ENCODE peak calls at places on chromosomes 3 and 15, in four cellular contexts. C is heart left ventricle, I is PC-3, B is psoas muscle. R is an unnamed sample. For H3K4me1, the result is how much of the 10 kb centered on the place peaks cover.

GRCh38 chr15:91182096-91182495 is 82.0 kb downstream of the SV2B start:
- DNase-seq in C (no peak), B (no peak), I (no peak), R (no peak)

GRCh38 chr15:53710906-53711305 is 48.6 kb downstream of the WDR72 start:
- DNase-seq in I (no peak), B (no peak), C (no peak), R (no peak)

GRCh38 chr3:184811034-184811433 is 932 bp upstream of the VPS8 start:
- DNase-seq in B (no peak), I (no peak), C (no peak), R (no peak)

GRCh38 chr3:13136426-13136825 is 63.2 kb upstream of the IQSEC1 start:
- DNase-seq in C (no peak), I (no peak), B (no peak), R (no peak)

GRCh38 chr3:131009698-131010097 is 16.9 kb downstream of the ASTE1 start:
- DNase-seq in I (no peak), C (no peak), B (no peak), R (no peak)

GRCh38 chr3:138824114-138824506 is 10.6 kb downstream of the PIK3CB start:
- DNase-seq in C (no peak), I (peak), B (no peak), R (no peak)

GRCh38 chr15:50181983-50182232 is at the start of gene SLC27A2:
- DNase-seq in I (peak), C (peak), B (peak), R (no peak)

GRCh38 chr3:16060358-16060852 is 114.1 kb upstream of the GALNT15 start:
- DNase-seq in I (peak), C (no peak), B (peak), R (peak)

GRCh38 chr3:38459499-38460048 is 5.9 kb downstream of the ACVR2B start:
- DNase-seq in B (no peak), C (no peak), I (no peak), R (no peak)

GRCh38 chr3:109773006-109773405 is 435.7 kb upstream of the DPPA4 start:
- DNase-seq in B (no peak), C (no peak), I (no peak), R (no peak)

GRCh38 chr3:85862893-85863455 is 904.2 kb downstream of the CADM2 start:
- DNase-seq in I (no peak), C (no peak), B (no peak), R (no peak)

GRCh38 chr15:62758126-62758951 is 284.2 kb upstream of the TPM1 start:
- DNase-seq in B (peak), I (peak), C (no peak), R (no peak)

GRCh38 chr15:58147151-58147550 is 9.0 kb downstream of the AQP9 start:
- DNase-seq in B (no peak), I (no peak), C (no peak), R (no peak)

GRCh38 chr3:197926418-197926817 is 23.6 kb upstream of the RPL35A start:
- DNase-seq in C (no peak), I (no peak), B (no peak), R (no peak)

GRCh38 chr3:40044487-40044886 is 235.1 kb downstream of the MYRIP start:
- DNase-seq in B (no peak), C (no peak), I (no peak), R (no peak)

GRCh38 chr3:169104541-169104940 is 559.0 kb downstream of the MECOM start:
- DNase-seq in C (no peak), I (peak), B (no peak), R (no peak)

GRCh38 chr15:56250626-56251025 is 6.9 kb upstream of the RFX7 start:
- DNase-seq in I (no peak), B (no peak), C (no peak), R (no peak)

GRCh38 chr3:142224482-142225072 is 808 bp downstream of the GK5 start:
- DNase-seq in B (no peak), C (no peak), I (no peak), R (no peak)

GRCh38 chr3:110419571-110419970 is 652.0 kb upstream of the NECTIN3 start:
- DNase-seq in C (no peak), B (no peak), I (peak), R (no peak)

GRCh38 chr3:48652923-48653715 is 9.6 kb downstream of the CELSR3 start:
- DNase-seq in C (no peak), I (no peak), B (no peak), R (no peak)

GRCh38 chr3:15958692-15959433 is 161.1 kb upstream of the ANKRD28 start:
- DNase-seq in B (no peak), C (no peak), I (no peak), R (no peak)

GRCh38 chr3:13054705-13055285 is 18.4 kb downstream of the IQSEC1 start:
- DNase-seq in B (no peak), C (peak), I (no peak), R (no peak)

GRCh38 chr3:29071077-29071634 is 209.7 kb upstream of the RBMS3 start:
- DNase-seq in C (no peak), I (no peak), B (no peak), R (no peak)

GRCh38 chr3:30343861-30344260 is 262.5 kb upstream of the TGFBR2 start:
- DNase-seq in B (no peak), I (peak), C (no peak), R (no peak)

GRCh38 chr15:49688135-49688790 is 67.4 kb downstream of the DTWD1 start:
- DNase-seq in I (no peak), B (no peak), C (no peak), R (no peak)

GRCh38 chr15:30917013-30917412 is 13.3 kb downstream of the FAN1 start:
- DNase-seq in I (no peak), C (no peak), B (no peak), R (no peak)

GRCh38 chr15:66751579-66751978 is 49.5 kb downstream of the SMAD6 start:
- DNase-seq in C (no peak), I (peak), B (no peak), R (no peak)

GRCh38 chr15:81107889-81108288 is 26.2 kb upstream of the CFAP161 start:
- DNase-seq in C (no peak), I (no peak), B (no peak), R (no peak)

GRCh38 chr3:27271890-27272289 is 97.3 kb downstream of the NEK10 start:
- DNase-seq in C (no peak), I (no peak), B (no peak), R (no peak)

GRCh38 chr3:119293761-119294401 is at the start of gene ARHGAP31:
- DNase-seq in I (peak), C (peak), B (peak), R (peak)

GRCh38 chr3:150751781-150752263 is 11.1 kb downstream of the SIAH2 start:
- DNase-seq in B (no peak), C (no peak), I (peak), R (no peak)

GRCh38 chr15:78976691-78977090 is 31.8 kb upstream of the CTSH start:
- DNase-seq in B (no peak), C (no peak), I (no peak), R (no peak)

GRCh38 chr3:78941587-78941986 is 826.2 kb downstream of the ROBO1 start:
- DNase-seq in I (peak), B (no peak), C (no peak), R (no peak)

GRCh38 chr3:41369838-41370237 is 170.5 kb downstream of the CTNNB1 start:
- DNase-seq in I (peak), B (no peak), C (no peak), R (no peak)

GRCh38 chr3:192869131-192870027 is 48.3 kb downstream of the MB21D2 start:
- DNase-seq in C (no peak), B (peak), I (peak), R (peak)

GRCh38 chr3:170809975-170810357 is 60.0 kb downstream of the RPL22L1 start:
- DNase-seq in B (no peak), I (peak), C (no peak), R (no peak)

GRCh38 chr3:56818156-56818985 is 16.6 kb upstream of the ARHGEF3 start:
- DNase-seq in I (no peak), C (no peak), B (no peak), R (no peak)

GRCh38 chr15:65414841-65415621 is 7.7 kb downstream of the IGDCC4 start:
- DNase-seq in C (no peak), I (no peak), B (peak), R (peak)

GRCh38 chr3:128997486-128997885 is 3.6 kb upstream of the CFAP92 start:
- DNase-seq in C (no peak), I (no peak), B (no peak), R (no peak)
- H3K4me1 ChIP-seq in C (under half), I (under half), B (under half), R (under half)

GRCh38 chr15:71607383-71607782 is 203.0 kb upstream of the NR2E3 start:
- DNase-seq in B (no peak), I (no peak), C (no peak), R (no peak)

GRCh38 chr15:71612066-71612715 is 198.2 kb upstream of the NR2E3 start:
- DNase-seq in B (peak), C (no peak), I (no peak), R (peak)

GRCh38 chr15:71610991-71611720 is 199.2 kb upstream of the NR2E3 start:
- DNase-seq in B (no peak), I (no peak), C (no peak), R (no peak)

GRCh38 chr15:71612869-71613268 is 197.5 kb upstream of the NR2E3 start:
- DNase-seq in I (no peak), C (no peak), B (no peak), R (no peak)

DNA sequence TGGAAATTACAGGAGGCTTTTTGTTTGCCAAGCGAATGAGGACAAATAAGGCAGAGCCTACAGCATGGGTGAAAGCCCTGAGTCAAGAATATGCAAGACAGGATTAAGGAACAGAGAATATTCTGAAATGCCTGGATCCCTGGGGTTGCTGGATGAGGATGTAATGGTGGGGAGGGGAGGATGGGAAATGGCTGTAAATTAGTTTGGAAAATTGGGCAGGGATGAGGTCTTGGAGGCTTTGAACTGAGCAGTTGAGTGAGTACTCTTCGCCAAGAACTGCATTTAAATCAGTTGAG is 198.7 kb upstream of the NR2E3 start:
- DNase-seq in B (no peak), I (no peak), C (no peak), R (no peak)
- H3K27ac ChIP-seq in B (no peak), I (no peak), C (no peak), R (no peak)

GRCh38 chr15:100372695-100373036 is 30.9 kb upstream of the ADAMTS17 start:
- DNase-seq in C (no peak), B (peak), I (no peak), R (peak)

GRCh38 chr15:100373942-100374341 is 32.2 kb upstream of the ADAMTS17 start:
- DNase-seq in I (no peak), B (no peak), C (no peak), R (no peak)

GRCh38 chr15:100373037-100373896 is 31.5 kb upstream of the ADAMTS17 start:
- DNase-seq in B (no peak), I (no peak), C (no peak), R (peak)
- H3K4me3 ChIP-seq in B (peak), I (no peak), C (peak), R (peak)

GRCh38 chr15:97194750-97195149 is 765.8 kb upstream of the ARRDC4 start:
- DNase-seq in I (no peak), B (no peak), C (no peak), R (no peak)

GRCh38 chr15:97189152-97189551 is 771.4 kb upstream of the ARRDC4 start:
- DNase-seq in I (no peak), C (no peak), B (no peak), R (no peak)
- H3K4me1 ChIP-seq in I (under half), C (under half), B (under half), R (under half)

DNA sequence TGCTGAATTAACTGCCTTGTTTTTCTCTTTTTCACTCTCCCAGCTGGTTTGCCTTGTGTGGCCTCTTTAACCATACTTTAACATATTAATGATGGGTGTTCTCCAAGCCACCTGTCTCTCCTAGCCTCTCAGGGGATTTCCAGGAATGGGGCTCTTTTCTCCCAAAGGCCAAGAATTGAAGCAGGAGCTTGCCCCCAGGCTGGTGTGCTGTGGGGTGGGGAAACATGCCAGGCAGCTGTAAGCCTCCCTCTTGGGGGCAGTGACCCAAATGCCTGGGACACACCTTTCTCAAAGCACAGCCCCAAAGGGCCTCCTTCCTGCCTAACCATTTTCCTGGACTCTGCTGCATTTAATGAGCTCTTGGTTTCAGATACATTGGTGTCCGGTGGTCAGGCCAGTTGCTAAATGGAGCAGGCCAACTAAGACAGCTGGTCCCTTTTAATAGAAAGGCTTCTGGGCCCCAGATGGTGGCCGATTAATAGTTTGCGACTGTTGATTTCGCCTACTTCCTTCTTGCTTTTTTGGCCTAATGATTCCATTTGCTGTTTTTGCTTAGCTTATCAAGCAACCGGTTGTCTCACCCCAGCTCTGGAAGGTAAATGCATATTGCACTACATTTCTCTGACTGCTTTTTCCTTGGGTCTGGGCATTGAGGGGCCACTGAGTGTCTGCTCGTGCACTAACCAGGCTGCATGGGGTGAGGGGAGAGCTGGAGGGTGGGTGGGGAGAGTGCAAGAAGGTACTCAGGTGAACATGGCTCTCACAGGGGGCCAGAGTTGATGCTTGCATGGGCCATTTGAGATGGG is 5.8 kb downstream of the ALPK3 start:
- DNase-seq in C (no peak), I (no peak), B (no peak), R (no peak)
- H3K27ac ChIP-seq in C (peak), I (no peak), B (peak), R (peak)

GRCh38 chr3:8646313-8646938 is 1.8 kb upstream of the SSUH2 start:
- DNase-seq in B (no peak), C (no peak), I (no peak), R (no peak)

GRCh38 chr3:8643693-8644365 is 769 bp downstream of the SSUH2 start:
- DNase-seq in B (no peak), C (no peak), I (no peak), R (no peak)

GRCh38 chr3:8647137-8647970 is 2.8 kb upstream of the SSUH2 start:
- DNase-seq in B (no peak), I (no peak), C (no peak), R (no peak)

GRCh38 chr3:8644748-8645390 is at the start of gene SSUH2:
- DNase-seq in C (no peak), I (no peak), B (no peak), R (no peak)

DNA sequence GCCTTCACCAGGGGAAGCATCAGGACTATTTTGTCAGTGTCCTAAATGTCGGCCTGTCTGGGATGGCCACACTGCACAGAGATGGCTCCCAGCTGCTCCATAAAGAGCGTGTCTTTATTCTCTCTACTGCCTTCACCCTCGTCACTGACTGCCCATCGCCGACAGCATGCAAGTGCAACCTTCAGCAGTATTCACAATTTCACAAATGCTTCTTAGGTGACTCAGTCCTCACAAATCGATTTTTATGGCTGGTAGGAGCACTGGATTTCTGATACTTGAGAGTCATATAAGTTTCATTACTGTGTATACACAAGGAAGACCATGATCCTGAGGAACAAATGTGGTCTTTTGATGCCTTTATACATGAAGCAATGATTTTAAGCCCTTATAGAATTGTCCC is 1.1 kb upstream of the SSUH2 start:
- DNase-seq in I (peak), C (no peak), B (no peak), R (no peak)
- H3K4me3 ChIP-seq in I (no peak), C (no peak), B (no peak), R (no peak)